ENCODE peak calls at places on chromosomes 7 and 10, in five cellular contexts. N, G, X, A and L are unnamed samples.
A peak's percentile ranks its signal among the peaks of the same experiment; 100 is the strongest.

GRCh38 chr7:44262031-44262430 is 61.3 kb downstream of the YKT6 start:
- DNase-seq in N (no peak), G (no peak), X (no peak), A (no peak), L (no peak)

GRCh38 chr7:1309996-1310395 is 77.3 kb downstream of the UNCX start:
- DNase-seq in N (no peak), G (no peak), X (no peak), A (no peak), L (no peak)

GRCh38 chr10:70678250-70678635 is 5.9 kb downstream of the ADAMTS14 start:
- DNase-seq in N (no peak), G (no peak), X (no peak), A (no peak), L (no peak)

GRCh38 chr7:70303309-70303708 is 705.0 kb downstream of the AUTS2 start:
- DNase-seq in N (no peak), G (no peak), X (no peak), A (no peak), L (no peak)

GRCh38 chr7:2138146-2138765 is 94.5 kb downstream of the MAD1L1 start:
- DNase-seq in N (no peak), G (peak; percentile 81), X (no peak), A (peak; percentile 62), L (peak; percentile 69)

GRCh38 chr7:76060842-76061241 is 12.9 kb downstream of the MDH2 start:
- DNase-seq in N (peak; percentile 79), G (no peak), X (peak; percentile 89), A (no peak), L (no peak)

GRCh38 chr7:47326220-47326619 is 255.7 kb downstream of the TNS3 start:
- DNase-seq in N (no peak), G (no peak), X (peak; percentile 2), A (no peak), L (no peak)

GRCh38 chr7:131957338-131958025 is 401.1 kb upstream of the PODXL start:
- DNase-seq in N (no peak), G (no peak), X (no peak), A (no peak), L (no peak)

GRCh38 chr7:101934618-101935017 is 117.2 kb downstream of the CUX1 start:
- DNase-seq in N (no peak), G (no peak), X (no peak), A (no peak), L (no peak)

GRCh38 chr10:125983161-125983560 is 86.8 kb downstream of the FANK1 start:
- DNase-seq in N (no peak), G (no peak), X (no peak), A (no peak), L (no peak)

GRCh38 chr10:125984346-125984745 is 88.0 kb downstream of the FANK1 start:
- DNase-seq in N (no peak), G (no peak), X (no peak), A (no peak), L (no peak)

GRCh38 chr10:125979976-125980375 is 83.6 kb downstream of the FANK1 start:
- DNase-seq in N (no peak), G (no peak), X (no peak), A (no peak), L (no peak)

GRCh38 chr10:125980521-125980920 is 84.2 kb downstream of the FANK1 start:
- DNase-seq in N (no peak), G (no peak), X (no peak), A (no peak), L (no peak)

DNA sequence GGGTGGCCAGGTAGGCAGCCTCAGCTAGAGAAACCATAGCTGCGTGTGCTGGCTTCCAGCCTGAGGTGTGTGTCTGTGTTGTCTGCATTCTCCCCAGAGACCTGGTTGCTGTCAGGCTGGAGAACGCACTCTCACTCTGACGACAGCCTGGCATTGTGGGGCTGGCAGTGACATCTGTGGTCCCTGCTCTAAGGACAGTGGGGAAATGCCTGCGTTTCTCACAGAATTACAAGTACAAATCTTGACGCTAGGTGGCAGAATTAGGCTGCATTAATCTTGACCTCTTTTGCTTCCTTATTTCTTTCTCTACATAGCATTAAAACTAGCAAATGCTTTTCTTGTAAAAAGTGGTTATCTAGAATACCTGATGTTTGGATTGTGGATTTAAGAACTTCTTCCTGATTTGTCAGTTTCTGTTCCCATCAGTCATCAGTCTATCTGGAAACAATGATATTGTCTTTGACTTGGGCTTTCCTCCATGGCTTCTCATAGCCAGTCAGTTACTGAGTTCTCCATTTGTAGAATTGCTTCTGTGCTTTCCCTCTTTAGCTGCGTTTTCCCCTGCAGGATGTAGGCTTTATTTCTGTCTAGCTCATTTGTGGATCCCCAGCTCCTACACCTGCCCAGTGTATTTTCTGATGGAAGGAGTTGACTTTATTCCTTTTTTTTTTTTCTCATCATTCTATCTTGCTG is 86.0 kb downstream of the FANK1 start:
- DNase-seq in N (no peak), G (peak; percentile 27), X (peak; percentile 8), A (no peak), L (no peak)
- H3K27ac ChIP-seq in N (no peak overlapping the region), G (no peak overlapping the region), X (no peak overlapping the region), A (no peak overlapping the region), L (no peak overlapping the region)

GRCh38 chr10:19933772-19934171 is 117.5 kb downstream of the PLXDC2 start:
- DNase-seq in N (no peak), G (no peak), X (no peak), A (no peak), L (no peak)

GRCh38 chr10:19931886-19932285 is 115.7 kb downstream of the PLXDC2 start:
- DNase-seq in N (no peak), G (no peak), X (no peak), A (no peak), L (no peak)

GRCh38 chr10:19932806-19933371 is 116.7 kb downstream of the PLXDC2 start:
- DNase-seq in N (no peak), G (no peak), X (no peak), A (no peak), L (no peak)

GRCh38 chr10:19929466-19930140 is 113.4 kb downstream of the PLXDC2 start:
- DNase-seq in N (no peak), G (no peak), X (no peak), A (no peak), L (no peak)

GRCh38 chr10:19930936-19931859 is 115.0 kb downstream of the PLXDC2 start:
- DNase-seq in N (no peak), G (no peak), X (peak; percentile 73), A (no peak), L (no peak)
- H3K27ac ChIP-seq in N (peak overlapping the region; percentile 83), G (no peak overlapping the region), X (peak overlapping the region; percentile 58), A (peak overlapping the region; percentile 34), L (no peak overlapping the region)

DNA sequence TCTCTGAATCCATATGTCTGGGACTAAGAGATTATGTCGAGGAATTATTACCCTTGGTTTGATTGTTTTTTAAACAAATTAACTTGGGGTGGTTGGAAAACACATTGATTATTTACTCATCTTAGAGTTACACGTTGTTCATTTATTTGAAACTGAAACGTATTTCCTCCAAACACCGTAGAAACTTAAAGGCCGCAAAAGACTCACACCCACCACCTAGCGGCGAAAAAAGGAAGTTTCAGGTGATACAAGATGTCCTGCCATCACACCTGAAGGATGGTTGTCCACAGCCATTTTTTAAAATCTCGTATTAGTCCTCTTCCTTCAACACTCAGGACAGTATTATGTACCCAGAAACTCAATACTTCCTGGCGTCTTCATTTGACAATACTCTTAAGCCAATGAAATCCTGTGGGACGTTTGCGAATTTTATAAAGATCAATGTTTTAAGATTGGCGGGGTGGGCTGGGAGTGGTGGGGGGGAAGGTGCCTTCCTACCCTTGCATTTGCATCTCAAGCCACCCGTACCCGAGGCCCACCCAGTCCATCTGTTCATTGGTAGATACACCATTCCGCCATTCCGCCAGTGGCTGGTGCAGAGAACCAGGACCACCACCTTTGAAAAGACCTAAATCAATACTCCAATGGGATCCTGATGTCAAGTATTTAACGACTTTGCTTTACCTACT is 1.4 kb upstream of the LCOR start:
- DNase-seq in N (peak; percentile 22), G (peak; percentile 83), X (peak; percentile 69), A (no peak), L (peak; percentile 58)
- H3K27ac ChIP-seq in N (peak overlapping the region; percentile 98), G (peak overlapping the region; percentile 88), X (no peak overlapping the region), A (no peak overlapping the region), L (no peak overlapping the region)

GRCh38 chr10:68086910-68087309 is 11.8 kb upstream of the HERC4 start:
- DNase-seq in N (no peak), G (no peak), X (no peak), A (no peak), L (no peak)

GRCh38 chr10:68086011-68086410 is 10.9 kb upstream of the HERC4 start:
- DNase-seq in N (no peak), G (no peak), X (no peak), A (no peak), L (no peak)

GRCh38 chr10:68088030-68088396 is 12.9 kb upstream of the HERC4 start:
- DNase-seq in N (no peak), G (no peak), X (no peak), A (no peak), L (no peak)

GRCh38 chr10:68088744-68089143 is 13.7 kb upstream of the HERC4 start:
- DNase-seq in N (no peak), G (no peak), X (no peak), A (no peak), L (no peak)

DNA sequence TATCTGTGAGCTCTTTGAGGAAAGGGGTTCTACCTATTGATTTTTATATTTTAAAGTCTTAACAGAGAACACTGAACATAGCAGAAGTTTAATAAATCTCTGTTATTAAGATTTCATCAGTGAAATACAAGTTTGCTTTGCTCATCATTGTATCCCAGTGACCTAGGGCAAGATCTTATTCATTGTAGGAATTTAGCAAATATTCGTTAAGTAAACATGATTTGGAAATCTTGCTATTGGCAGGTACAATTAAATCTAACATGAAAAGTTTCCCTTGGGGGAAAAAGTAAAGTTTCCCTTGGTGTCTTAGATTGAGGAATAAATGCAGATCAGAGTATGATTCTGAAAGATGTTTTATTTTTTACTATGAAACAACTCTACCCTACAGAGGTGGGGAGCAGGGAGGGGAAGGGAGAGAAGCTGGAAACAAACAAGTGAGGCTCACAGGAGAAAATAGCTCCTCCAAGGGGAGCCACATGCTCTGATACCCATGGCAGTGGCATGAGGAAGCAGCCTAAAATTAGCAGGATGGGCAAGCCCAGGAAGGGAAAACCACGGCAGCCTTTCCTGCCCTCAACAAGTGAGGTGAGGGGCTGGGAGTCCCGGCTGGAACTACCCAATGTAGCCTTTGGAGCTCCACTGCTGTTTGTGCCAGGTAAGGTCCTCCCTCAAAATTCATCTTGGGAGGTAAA is 12.4 kb upstream of the HERC4 start:
- DNase-seq in N (peak; percentile 36), G (no peak), X (no peak), A (no peak), L (no peak)
- H3K27ac ChIP-seq in N (peak overlapping the region; percentile 82), G (no peak overlapping the region), X (no peak overlapping the region), A (no peak overlapping the region), L (no peak overlapping the region)